ENCODE peak calls at places on chromosome 2, in seven cellular contexts. Q, G, F, H, I, X and E are unnamed samples.

GRCh38 chr2:190791347-190791982 is 89.2 kb upstream of the GLS start:
- DNase-seq in Q (no peak), G (no peak), F (no peak), H (peak), I (no peak), X (no peak), E (peak)

GRCh38 chr2:151760139-151760650 is 25.9 kb upstream of the NEB start:
- DNase-seq in Q (no peak), G (no peak), F (no peak), H (no peak), I (no peak), X (no peak), E (no peak)

GRCh38 chr2:17863539-17863938 is 14.9 kb upstream of the KCNS3 start:
- DNase-seq in Q (no peak), G (no peak), F (no peak), H (no peak), I (no peak), X (no peak), E (no peak)

GRCh38 chr2:240912878-240913809 is 7.0 kb downstream of the CROCC2 start:
- DNase-seq in Q (no peak), G (no peak), F (no peak), H (no peak), I (no peak), X (no peak), E (no peak)

GRCh38 chr2:141001750-141002149 is 1129.1 kb downstream of the LRP1B start:
- DNase-seq in Q (no peak), G (no peak), F (no peak), H (no peak), I (no peak), X (no peak), E (no peak)

GRCh38 chr2:54601339-54601738 is 122.1 kb upstream of the EML6 start:
- DNase-seq in Q (no peak), G (no peak), F (no peak), H (no peak), I (no peak), X (no peak), E (no peak)

GRCh38 chr2:80014637-80015036 is 289.9 kb downstream of the LRRTM1 start:
- DNase-seq in Q (no peak), G (no peak), F (no peak), H (no peak), I (no peak), X (no peak), E (no peak)

GRCh38 chr2:201126308-201127127 is 10.6 kb downstream of the CFLAR start:
- DNase-seq in Q (no peak), G (no peak), F (no peak), H (no peak), I (no peak), X (no peak), E (no peak)

GRCh38 chr2:203904022-203904421 is 32.5 kb upstream of the ICOS start:
- DNase-seq in Q (no peak), G (no peak), F (no peak), H (no peak), I (no peak), X (no peak), E (no peak)

GRCh38 chr2:85709385-85709784 is 15.2 kb downstream of the GNLY start:
- DNase-seq in Q (no peak), G (no peak), F (no peak), H (no peak), I (no peak), X (peak), E (no peak)

GRCh38 chr2:30421026-30421425 is 26.0 kb upstream of the LCLAT1 start:
- DNase-seq in Q (no peak), G (no peak), F (no peak), H (no peak), I (no peak), X (no peak), E (no peak)

GRCh38 chr2:216083464-216084279 is 2.0 kb downstream of the TMEM169 start:
- DNase-seq in Q (no peak), G (no peak), F (no peak), H (peak), I (no peak), X (no peak), E (no peak)

GRCh38 chr2:190876641-190877040 is 4.0 kb upstream of the GLS start:
- DNase-seq in Q (no peak), G (no peak), F (no peak), H (no peak), I (no peak), X (no peak), E (no peak)

GRCh38 chr2:184554736-184555135 is 43.6 kb upstream of the ZNF804A start:
- DNase-seq in Q (no peak), G (no peak), F (no peak), H (no peak), I (no peak), X (no peak), E (no peak)

GRCh38 chr2:225429718-225430117 is 30.2 kb downstream of the NYAP2 start:
- DNase-seq in Q (no peak), G (no peak), F (no peak), H (peak), I (no peak), X (no peak), E (no peak)

GRCh38 chr2:71452565-71452964 is 796 bp upstream of the DYSF start:
- DNase-seq in Q (no peak), G (no peak), F (no peak), H (peak), I (no peak), X (peak), E (peak)

GRCh38 chr2:63627866-63628265 is 39.1 kb downstream of the MDH1 start:
- DNase-seq in Q (no peak), G (no peak), F (no peak), H (no peak), I (no peak), X (no peak), E (no peak)

GRCh38 chr2:217105733-217106649 is 246.1 kb upstream of the TNP1 start:
- DNase-seq in Q (peak), G (no peak), F (peak), H (no peak), I (no peak), X (no peak), E (peak)

GRCh38 chr2:151810506-151810905 is 17.7 kb downstream of the ARL5A start:
- DNase-seq in Q (no peak), G (no peak), F (no peak), H (no peak), I (no peak), X (no peak), E (no peak)

GRCh38 chr2:21198637-21199036 is 74.9 kb downstream of the TDRD15 start:
- DNase-seq in Q (no peak), G (no peak), F (no peak), H (no peak), I (no peak), X (no peak), E (no peak)

GRCh38 chr2:223420048-223420447 is 182.1 kb downstream of the SCG2 start:
- DNase-seq in Q (no peak), G (no peak), F (no peak), H (no peak), I (no peak), X (no peak), E (no peak)

GRCh38 chr2:96694816-96695455 is 44.9 kb downstream of the LMAN2L start:
- DNase-seq in Q (no peak), G (peak), F (no peak), H (no peak), I (no peak), X (no peak), E (no peak)

GRCh38 chr2:184555352-184555751 is 43.0 kb upstream of the ZNF804A start:
- DNase-seq in Q (no peak), G (no peak), F (no peak), H (no peak), I (no peak), X (no peak), E (no peak)

GRCh38 chr2:46747297-46747818 is 168.2 kb downstream of the MCFD2 start:
- DNase-seq in Q (no peak), G (no peak), F (no peak), H (no peak), I (no peak), X (peak), E (no peak)

GRCh38 chr2:11409184-11409959 is 56.6 kb downstream of the E2F6 start:
- DNase-seq in Q (no peak), G (no peak), F (no peak), H (no peak), I (no peak), X (no peak), E (no peak)

GRCh38 chr2:56191617-56192016 is 7.8 kb downstream of the CCDC85A start:
- DNase-seq in Q (no peak), G (no peak), F (peak), H (no peak), I (no peak), X (no peak), E (no peak)

GRCh38 chr2:18663861-18664260 is 74.5 kb upstream of the NT5C1B start:
- DNase-seq in Q (no peak), G (no peak), F (no peak), H (no peak), I (no peak), X (no peak), E (no peak)

GRCh38 chr2:177322801-177323261 is 58.3 kb upstream of the NFE2L2 start:
- DNase-seq in Q (no peak), G (no peak), F (peak), H (no peak), I (no peak), X (no peak), E (no peak)

GRCh38 chr2:203705184-203705583 is 1.3 kb upstream of the CD28 start:
- DNase-seq in Q (no peak), G (no peak), F (no peak), H (no peak), I (no peak), X (no peak), E (no peak)

GRCh38 chr2:37070931-37071330 is 13.2 kb downstream of the HEATR5B start:
- DNase-seq in Q (no peak), G (no peak), F (no peak), H (no peak), I (no peak), X (no peak), E (no peak)